ENCODE peak calls at places on chromosomes 5 and 9, in ten cellular contexts. J is fibroblast of pulmonary artery, P is neuronal stem cell, Z is H7, N is spleen, R is foreskin fibroblast, B is mucosa of descending colon, A is lung, G is AG10803, Y is astrocyte of the spinal cord. O is an unnamed sample.

GRCh38 chr5:92687793-92688467 is 893.1 kb downstream of the NR2F1-AS1 start:
- DNase-seq in J (peak), P (peak), Z (peak), N (no peak), R (peak), B (no peak), A (no peak), G (peak), Y (peak), O (no peak)

GRCh38 chr9:33734911-33735310 is 60.5 kb upstream of the PRSS3 start:
- DNase-seq in J (no peak), P (no peak), Z (no peak), N (no peak), R (no peak), B (no peak), A (no peak), G (no peak), Y (no peak), O (no peak)

GRCh38 chr5:140261403-140262171 is 41.3 kb downstream of the PFDN1 start:
- DNase-seq in J (peak), P (no peak), Z (no peak), N (no peak), R (peak), B (peak), A (peak), G (peak), Y (peak), O (no peak)

GRCh38 chr5:11075010-11075860 is 314.2 kb upstream of the DAP start:
- DNase-seq in J (no peak), P (peak), Z (peak), N (no peak), R (no peak), B (no peak), A (no peak), G (no peak), Y (no peak), O (no peak)

GRCh38 chr5:10420468-10420867 is 21.2 kb upstream of the ROPN1L start:
- DNase-seq in J (no peak), P (no peak), Z (no peak), N (no peak), R (no peak), B (no peak), A (no peak), G (no peak), Y (no peak), O (no peak)

GRCh38 chr9:95189230-95190098 is 128.0 kb downstream of the FANCC start:
- DNase-seq in J (peak), P (no peak), Z (no peak), N (no peak), R (peak), B (peak), A (no peak), G (no peak), Y (peak), O (no peak)

GRCh38 chr9:88420227-88420626 is 32.0 kb downstream of the SPIN1 start:
- DNase-seq in J (no peak), P (no peak), Z (no peak), N (no peak), R (no peak), B (no peak), A (no peak), G (peak), Y (no peak), O (no peak)

GRCh38 chr9:92508018-92508417 is 25.7 kb upstream of the ASPN start:
- DNase-seq in J (no peak), P (no peak), Z (peak), N (no peak), R (peak), B (no peak), A (no peak), G (no peak), Y (no peak), O (no peak)

GRCh38 chr5:179235416-179236400 is 109.6 kb downstream of the ADAMTS2 start:
- DNase-seq in J (no peak), P (no peak), Z (no peak), N (peak), R (peak), B (no peak), A (no peak), G (peak), Y (no peak), O (no peak)

GRCh38 chr9:112032009-112032408 is 135.4 kb downstream of the UGCG start:
- DNase-seq in J (no peak), P (no peak), Z (no peak), N (no peak), R (no peak), B (no peak), A (no peak), G (no peak), Y (no peak), O (no peak)

GRCh38 chr5:150070821-150071220 is 15.5 kb downstream of the CSF1R start:
- DNase-seq in J (no peak), P (no peak), Z (no peak), N (peak), R (no peak), B (no peak), A (no peak), G (no peak), Y (no peak), O (no peak)

GRCh38 chr5:139982975-139983240 is 60.2 kb downstream of the NRG2 start:
- DNase-seq in J (no peak), P (no peak), Z (no peak), N (no peak), R (no peak), B (no peak), A (no peak), G (peak), Y (no peak), O (no peak)

GRCh38 chr9:134592018-134592818 is 49.4 kb upstream of the COL5A1 start:
- DNase-seq in J (peak), P (no peak), Z (peak), N (no peak), R (peak), B (no peak), A (no peak), G (peak), Y (peak), O (no peak)

GRCh38 chr9:89714316-89714715 is 109.5 kb downstream of the GADD45G start:
- DNase-seq in J (no peak), P (no peak), Z (no peak), N (no peak), R (no peak), B (peak), A (no peak), G (peak), Y (no peak), O (no peak)

GRCh38 chr5:17398439-17398838 is 99.6 kb upstream of the TAF11L2 start:
- DNase-seq in J (peak), P (no peak), Z (no peak), N (no peak), R (peak), B (no peak), A (no peak), G (peak), Y (peak), O (no peak)

GRCh38 chr9:21060919-21061561 is 16.7 kb downstream of the IFNB1 start:
- DNase-seq in J (no peak), P (no peak), Z (no peak), N (no peak), R (peak), B (peak), A (no peak), G (peak), Y (peak), O (no peak)

GRCh38 chr9:133114886-133115603 is 6.0 kb downstream of the RALGDS start:
- DNase-seq in J (no peak), P (no peak), Z (no peak), N (peak), R (no peak), B (no peak), A (no peak), G (no peak), Y (no peak), O (no peak)

GRCh38 chr9:133114451-133114885 is 6.6 kb downstream of the RALGDS start:
- DNase-seq in J (no peak), P (no peak), Z (peak), N (peak), R (peak), B (no peak), A (no peak), G (peak), Y (no peak), O (no peak)

GRCh38 chr9:133117271-133118178 is 3.5 kb downstream of the RALGDS start:
- DNase-seq in J (no peak), P (no peak), Z (no peak), N (peak), R (peak), B (no peak), A (no peak), G (peak), Y (peak), O (no peak)

GRCh38 chr9:133116346-133117231 is 4.5 kb downstream of the RALGDS start:
- DNase-seq in J (no peak), P (no peak), Z (no peak), N (peak), R (no peak), B (no peak), A (no peak), G (no peak), Y (no peak), O (no peak)

GRCh38 chr9:133115604-133116345 is 5.3 kb downstream of the RALGDS start:
- DNase-seq in J (no peak), P (no peak), Z (peak), N (peak), R (peak), B (no peak), A (no peak), G (peak), Y (peak), O (no peak)
- H3K4me3 ChIP-seq in J (no peak), P (no peak), Z (no peak), N (no peak), R (no peak), B (no peak), A (no peak), G (no peak), Y (no peak), O (no peak)

GRCh38 chr5:142014911-142015584 is 2.2 kb upstream of the GNPDA1 start:
- DNase-seq in J (peak), P (no peak), Z (peak), N (no peak), R (peak), B (peak), A (no peak), G (peak), Y (peak), O (no peak)
- H3K4me3 ChIP-seq in J (no peak), P (no peak), Z (no peak), N (no peak), R (no peak), B (no peak), A (no peak), G (no peak), Y (no peak), O (no peak)

GRCh38 chr5:37840036-37840909 is at the start of gene GDNF:
- DNase-seq in J (peak), P (no peak), Z (peak), N (no peak), R (peak), B (peak), A (no peak), G (peak), Y (peak), O (no peak)
- H3K4me3 ChIP-seq in J (peak), P (peak), Z (peak), N (peak), R (peak), B (peak), A (no peak), G (peak), Y (peak), O (peak)

GRCh38 chr5:172186114-172186695 is 1.8 kb downstream of the STK10 start:
- DNase-seq in J (no peak), P (no peak), Z (no peak), N (peak), R (no peak), B (no peak), A (no peak), G (no peak), Y (no peak), O (no peak)
- H3K4me3 ChIP-seq in J (peak), P (no peak), Z (no peak), N (peak), R (peak), B (no peak), A (peak), G (peak), Y (peak), O (peak)

DNA sequence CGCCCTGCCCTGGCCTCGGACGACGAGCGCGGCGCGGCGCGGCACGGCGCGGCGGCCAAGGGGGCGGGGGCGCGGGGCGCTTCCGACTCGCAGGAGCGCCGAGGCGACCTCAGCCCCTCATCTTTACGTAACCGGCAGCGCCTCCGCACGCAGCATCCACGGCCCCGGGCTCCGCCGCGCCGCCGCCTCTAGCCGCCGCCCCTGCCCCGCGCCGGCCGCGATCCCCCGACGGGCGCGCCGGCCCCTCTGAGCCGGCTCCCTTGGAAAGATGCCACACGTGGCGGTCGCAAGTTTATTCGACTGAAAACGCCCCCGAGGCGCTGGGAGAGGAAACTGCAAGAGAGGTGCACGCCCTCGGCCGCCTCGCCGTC is 1.0 kb downstream of the KLF9 start:
- DNase-seq in J (no peak), P (no peak), Z (peak), N (no peak), R (peak), B (no peak), A (no peak), G (peak), Y (no peak), O (peak)
- H3K4me3 ChIP-seq in J (peak), P (peak), Z (peak), N (peak), R (peak), B (peak), A (peak), G (peak), Y (peak), O (peak)

DNA sequence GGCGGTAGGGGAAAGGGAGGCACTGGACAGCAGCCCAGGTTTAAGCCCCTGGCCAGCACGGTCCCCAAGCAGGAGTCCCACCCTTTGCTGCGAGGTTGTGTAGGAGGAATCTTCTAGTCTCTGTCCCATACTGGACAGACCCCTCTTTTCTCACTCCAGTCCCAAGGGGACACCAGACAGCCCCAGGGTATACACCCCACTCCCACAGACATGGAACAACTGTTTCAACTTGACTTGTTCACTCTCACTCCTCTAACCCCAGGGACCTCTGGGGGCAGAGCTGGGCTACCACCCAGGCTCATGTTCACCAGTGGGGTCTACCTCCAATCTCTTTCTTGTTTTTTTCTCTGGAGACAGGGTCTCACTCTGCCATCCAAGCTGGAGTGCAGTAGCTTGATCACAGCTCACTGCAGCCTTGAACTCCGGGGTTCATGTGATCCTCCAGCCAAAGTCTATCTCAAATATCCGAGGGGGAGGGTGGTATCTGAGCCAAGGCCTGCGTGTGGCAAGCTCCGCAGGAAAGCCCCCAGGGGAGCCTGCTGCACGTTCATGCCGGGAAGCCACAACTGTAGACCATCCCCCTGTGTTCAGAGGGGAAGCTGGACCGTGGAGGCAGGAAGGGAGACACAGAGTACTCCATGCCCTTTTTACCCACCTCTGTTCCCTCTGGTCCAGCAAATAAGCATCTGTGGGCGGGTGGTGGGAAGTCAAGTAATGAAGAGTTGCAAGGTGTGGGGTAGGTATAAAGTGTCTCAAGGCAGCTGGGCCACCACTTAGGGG is 1.8 kb downstream of the PTGES2 start:
- DNase-seq in J (no peak), P (no peak), Z (peak), N (peak), R (no peak), B (no peak), A (no peak), G (no peak), Y (no peak), O (no peak)
- H3K4me3 ChIP-seq in J (peak), P (peak), Z (no peak), N (no peak), R (no peak), B (no peak), A (no peak), G (peak), Y (no peak), O (peak)

GRCh38 chr9:136946893-136947891 is 2.1 kb downstream of the C8G start:
- DNase-seq in J (no peak), P (no peak), Z (no peak), N (peak), R (no peak), B (no peak), A (no peak), G (no peak), Y (no peak), O (no peak)
- H3K4me3 ChIP-seq in J (no peak), P (no peak), Z (no peak), N (no peak), R (no peak), B (no peak), A (no peak), G (no peak), Y (no peak), O (no peak)

GRCh38 chr5:32272746-32273145 is 40.0 kb downstream of the MTMR12 start:
- DNase-seq in J (no peak), P (no peak), Z (no peak), N (no peak), R (no peak), B (no peak), A (no peak), G (no peak), Y (no peak), O (no peak)
- H3K4me3 ChIP-seq in J (no peak), P (no peak), Z (no peak), N (no peak), R (no peak), B (no peak), A (no peak), G (no peak), Y (no peak), O (no peak)

DNA sequence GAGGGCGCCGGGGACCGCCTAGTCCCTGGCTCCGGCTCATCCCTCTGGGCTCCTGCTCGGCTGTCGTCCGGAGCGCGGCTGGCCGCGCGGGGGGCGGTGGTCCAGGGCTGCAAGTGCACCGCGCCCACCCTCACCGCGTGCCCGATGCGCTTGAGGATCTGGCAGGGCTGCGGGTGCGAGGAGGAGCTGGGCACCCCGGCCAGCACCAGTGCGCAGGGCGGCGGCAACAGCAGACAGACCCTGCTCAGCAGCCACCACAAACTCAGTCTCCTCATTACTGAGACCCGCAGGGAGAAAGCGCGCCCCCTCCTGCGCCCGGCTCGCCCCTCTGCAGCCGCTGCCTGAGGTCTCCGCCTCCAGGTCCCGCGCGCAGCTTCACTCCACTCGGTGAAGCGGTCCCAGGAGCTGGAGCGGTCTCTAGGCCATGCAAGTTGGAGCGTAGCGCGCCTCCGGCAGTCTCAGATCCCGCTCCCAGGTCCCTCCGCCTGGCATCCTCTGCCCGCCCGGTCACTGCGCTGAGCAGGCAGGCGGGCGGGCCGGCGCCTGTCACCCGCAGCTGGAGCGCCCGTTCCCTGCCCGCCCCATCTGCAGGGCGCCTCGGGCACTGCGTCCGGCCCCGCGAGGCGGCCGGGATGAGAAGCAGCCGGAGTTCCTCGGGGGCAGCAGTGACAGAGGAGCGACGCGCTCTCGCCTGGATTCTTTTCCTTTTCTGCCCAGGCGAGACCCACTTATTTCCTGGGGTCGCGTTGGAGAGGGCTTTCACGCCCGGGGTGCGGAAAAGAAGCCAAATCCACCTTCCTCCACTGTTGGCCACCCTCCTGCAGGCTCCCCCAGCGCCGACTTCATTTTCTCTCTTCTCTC is 512 bp downstream of the GRIN3A start:
- DNase-seq in J (no peak), P (peak), Z (peak), N (peak), R (no peak), B (peak), A (no peak), G (no peak), Y (no peak), O (no peak)
- H3K4me3 ChIP-seq in J (no peak), P (no peak), Z (peak), N (peak), R (no peak), B (no peak), A (no peak), G (peak), Y (no peak), O (peak)

GRCh38 chr9:133277467-133277866 is 2.5 kb upstream of the ABO start:
- DNase-seq in J (no peak), P (no peak), Z (no peak), N (no peak), R (no peak), B (no peak), A (no peak), G (no peak), Y (no peak), O (no peak)

GRCh38 chr9:133275105-133276000 is at the start of gene ABO:
- DNase-seq in J (no peak), P (no peak), Z (peak), N (no peak), R (no peak), B (peak), A (no peak), G (no peak), Y (no peak), O (no peak)

GRCh38 chr9:133274236-133275104 is 531 bp downstream of the ABO start:
- DNase-seq in J (no peak), P (no peak), Z (peak), N (no peak), R (no peak), B (peak), A (no peak), G (no peak), Y (no peak), O (no peak)

GRCh38 chr9:133276923-133277322 is 1.9 kb upstream of the ABO start:
- DNase-seq in J (no peak), P (no peak), Z (no peak), N (no peak), R (no peak), B (no peak), A (no peak), G (no peak), Y (no peak), O (no peak)

GRCh38 chr9:133276001-133276884 is 1.2 kb upstream of the ABO start:
- DNase-seq in J (no peak), P (no peak), Z (no peak), N (no peak), R (no peak), B (peak), A (no peak), G (no peak), Y (no peak), O (no peak)
- H3K4me3 ChIP-seq in J (no peak), P (no peak), Z (peak), N (no peak), R (no peak), B (peak), A (peak), G (no peak), Y (no peak), O (peak)